ENCODE peak calls at places on chromosomes 7 and 10, in eight cellular contexts. D is astrocyte of the spinal cord; J is CD8-positive, alpha-beta memory T cell; A is cardiac fibroblast; W is prostate gland; R is thoracic aorta; Y is IMR-90; X is esophagus squamous epithelium. L is an unnamed sample.

GRCh38 chr10:30182191-30183075 is 123.0 kb upstream of the JCAD start:
- DNase-seq in Y (peak; percentile 90), R (no peak), D (peak; percentile 88), X (no peak), J (no peak), W (peak; percentile 57), A (peak; percentile 81), L (peak; percentile 78)

GRCh38 chr10:110088756-110089155 is 81.0 kb downstream of the ADD3 start:
- DNase-seq in J (no peak), Y (no peak), W (no peak), R (no peak), D (no peak), X (no peak), A (no peak), L (no peak)

GRCh38 chr10:454860-455259 is 234.6 kb downstream of the DIP2C start:
- DNase-seq in X (no peak), J (no peak), W (peak; percentile 61), R (no peak), A (peak; percentile 89), D (peak; percentile 90), Y (peak; percentile 92), L (peak; percentile 86)

GRCh38 chr10:58587676-58588075 is 75.0 kb downstream of the BICC1 start:
- DNase-seq in J (no peak), Y (no peak), W (no peak), X (no peak), A (no peak), R (no peak), D (no peak), L (peak; percentile 42)

GRCh38 chr10:80187465-80188409 is 17.6 kb downstream of the ANXA11 start:
- DNase-seq in X (peak; percentile 45), J (peak; percentile 64), A (no peak), R (no peak), D (no peak), W (peak; percentile 55), Y (no peak), L (no peak)

GRCh38 chr10:11874568-11875182 is 51.5 kb downstream of the PROSER2 start:
- DNase-seq in Y (peak; percentile 12), J (peak; percentile 21), X (no peak), A (peak; percentile 89), W (peak; percentile 86), D (peak; percentile 7), R (no peak), L (peak; percentile 87)

GRCh38 chr10:104300736-104301292 is 31.8 kb downstream of the GSTO2 start:
- DNase-seq in Y (peak; percentile 99), R (peak; percentile 91), A (peak; percentile 96), J (no peak), X (no peak), D (peak; percentile 98), W (peak; percentile 80), L (peak; percentile 91)

GRCh38 chr7:35908305-35909223 is 107.7 kb downstream of the SEPTIN7 start:
- DNase-seq in A (peak; percentile 13), Y (no peak), R (no peak), D (no peak), W (no peak), X (no peak), J (no peak), L (no peak)

GRCh38 chr10:119404719-119405504 is 137.6 kb downstream of the RGS10 start:
- DNase-seq in W (no peak), J (no peak), A (no peak), Y (no peak), X (no peak), R (no peak), D (no peak), L (no peak)

DNA sequence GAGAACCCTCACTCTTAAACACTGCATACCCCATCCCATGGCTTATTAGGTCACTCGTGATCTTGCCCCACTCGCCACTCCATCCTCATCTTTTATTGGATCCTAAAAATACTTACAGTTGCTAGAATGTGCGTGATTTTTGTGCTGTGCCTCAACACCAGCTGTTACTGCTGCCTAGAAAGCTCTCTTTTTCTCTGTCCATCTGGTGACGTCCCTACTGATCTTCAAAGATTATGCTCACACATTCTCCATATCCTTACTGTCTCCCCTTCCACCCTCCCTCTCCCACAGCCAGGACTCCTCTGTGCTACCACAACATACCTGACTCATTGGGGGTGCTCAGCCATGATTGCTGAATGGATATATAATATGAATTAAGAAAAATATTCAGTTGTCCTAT is 42.0 kb downstream of the CDK6 start:
- DNase-seq in R (no peak), X (no peak), W (no peak), A (no peak), J (no peak), Y (no peak), D (no peak), L (no peak)
- H3K4me3 ChIP-seq in R (no peak overlapping the region), X (no peak overlapping the region), W (no peak overlapping the region), A (no peak overlapping the region), J (no peak overlapping the region), Y (no peak overlapping the region), D (no peak overlapping the region), L (no peak overlapping the region)

GRCh38 chr7:101170617-101171441 is 5.5 kb upstream of the VGF start:
- DNase-seq in X (no peak), Y (no peak), J (no peak), R (no peak), D (no peak), W (no peak), A (no peak), L (no peak)
- H3K4me3 ChIP-seq in X (no peak overlapping the region), Y (no peak overlapping the region), J (no peak overlapping the region), R (no peak overlapping the region), D (no peak overlapping the region), W (no peak overlapping the region), A (no peak overlapping the region), L (no peak overlapping the region)

DNA sequence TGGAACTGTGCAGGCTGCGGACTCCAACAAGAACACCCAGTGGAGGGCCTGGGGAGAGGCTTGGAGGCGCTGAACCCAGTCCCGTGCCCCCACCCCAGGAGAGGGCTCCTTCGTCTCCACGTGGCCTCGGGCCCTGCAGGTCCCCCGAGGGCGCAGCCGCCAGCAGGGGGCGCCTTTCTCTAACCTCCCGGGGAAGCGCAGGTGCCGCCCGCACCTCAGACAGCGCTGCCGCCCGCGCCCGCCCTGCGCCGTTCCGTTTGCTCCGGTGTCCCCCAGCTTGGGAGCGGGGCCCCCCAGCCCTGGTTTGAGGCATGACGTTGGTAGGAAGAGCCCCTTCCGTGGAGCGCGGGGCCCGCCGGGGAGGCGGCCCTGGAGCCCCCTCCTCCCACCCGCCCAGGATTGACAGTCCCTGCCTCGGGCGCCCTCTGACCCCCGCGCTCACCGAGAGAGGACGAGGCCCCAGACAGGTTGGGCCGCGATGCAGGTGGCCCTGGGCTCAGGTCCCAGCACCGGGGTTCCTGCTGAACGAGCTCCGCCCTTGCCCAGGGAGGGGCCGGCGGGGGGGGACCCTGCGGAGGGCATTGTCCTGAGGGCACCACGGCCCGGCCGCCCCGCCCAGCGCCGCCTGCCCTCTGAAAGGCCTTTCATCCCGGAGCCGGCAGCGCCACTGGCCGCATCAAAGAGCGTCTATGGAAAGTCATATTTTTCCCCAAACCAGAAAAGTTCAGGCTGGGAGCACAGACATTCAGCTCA is 42.9 kb downstream of the FOXL3 start:
- DNase-seq in A (peak; percentile 71), J (peak; percentile 81), X (no peak), Y (peak; percentile 36), D (peak; percentile 38), R (peak; percentile 31), W (peak; percentile 83), L (peak; percentile 38)
- H3K4me3 ChIP-seq in A (peak overlapping the region; percentile 19), J (no peak overlapping the region), X (peak overlapping the region; percentile 39), Y (no peak overlapping the region), D (peak overlapping the region; percentile 17), R (peak overlapping the region; percentile 68), W (peak overlapping the region; percentile 27), L (peak overlapping the region; percentile 28)

DNA sequence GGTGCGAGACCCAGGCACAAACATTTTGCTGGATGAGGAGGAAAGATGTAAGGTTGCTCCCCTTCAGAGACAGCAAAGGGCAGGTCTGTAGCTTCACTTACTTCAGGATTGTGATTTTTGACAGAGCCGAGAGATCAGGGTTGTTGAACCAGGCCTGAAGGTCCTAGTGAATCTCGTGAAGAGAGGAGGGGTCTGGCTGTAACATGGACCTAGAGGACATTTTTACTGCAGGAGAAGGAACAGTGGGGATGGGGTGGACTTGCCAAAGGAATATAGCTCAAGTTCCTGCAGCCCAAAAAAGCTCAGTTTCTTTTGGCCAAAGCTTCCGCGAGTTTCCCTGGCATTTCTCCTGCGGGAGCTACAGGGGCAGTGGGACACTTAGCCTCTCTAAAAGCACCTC is 976 bp upstream of the EGFR start:
- DNase-seq in X (no peak), D (no peak), W (no peak), Y (no peak), J (no peak), R (no peak), A (no peak), L (no peak)
- H3K4me3 ChIP-seq in X (peak overlapping the region; percentile 84), D (no peak overlapping the region), W (peak overlapping the region; percentile 92), Y (no peak overlapping the region), J (no peak overlapping the region), R (peak overlapping the region; percentile 86), A (no peak overlapping the region), L (no peak overlapping the region)

GRCh38 chr7:100156331-100157068 is 2.0 kb downstream of the TRAPPC14 start:
- DNase-seq in Y (no peak), J (no peak), A (no peak), R (no peak), D (no peak), X (no peak), W (no peak), L (no peak)

GRCh38 chr7:100158229-100159098 is at the start of gene TRAPPC14:
- DNase-seq in Y (peak; percentile 70), D (peak; percentile 85), X (peak; percentile 44), R (no peak), W (peak; percentile 82), A (peak; percentile 89), J (peak; percentile 90), L (peak; percentile 60)

GRCh38 chr7:100157334-100158228 is 942 bp downstream of the TRAPPC14 start:
- DNase-seq in R (no peak), X (no peak), D (no peak), W (no peak), J (no peak), A (peak; percentile 53), Y (peak; percentile 64), L (peak; percentile 78)

GRCh38 chr7:100155553-100156317 is 2.8 kb downstream of the TRAPPC14 start:
- DNase-seq in X (no peak), A (no peak), R (no peak), Y (no peak), W (no peak), D (no peak), J (no peak), L (no peak)

DNA sequence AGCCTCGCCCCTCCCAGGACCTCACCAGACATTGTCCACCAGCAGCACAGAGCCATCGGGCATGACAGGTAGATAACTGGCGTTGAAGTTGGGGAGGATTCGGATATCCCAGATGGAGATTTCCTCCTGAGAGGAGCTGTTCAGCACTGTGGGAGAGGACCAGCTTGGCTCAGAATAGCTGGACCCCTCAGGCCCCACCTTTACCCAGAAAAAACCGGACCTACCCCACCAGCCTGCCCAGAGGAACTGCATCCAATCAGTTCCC is 1.5 kb downstream of the TRAPPC14 start:
- DNase-seq in Y (no peak), D (no peak), X (no peak), W (no peak), R (no peak), A (no peak), J (no peak), L (no peak)
- H3K4me3 ChIP-seq in Y (no peak overlapping the region), D (peak overlapping the region; percentile 57), X (peak overlapping the region; percentile 51), W (no peak overlapping the region), R (peak overlapping the region; percentile 99), A (peak overlapping the region; percentile 65), J (peak overlapping the region; percentile 42), L (no peak overlapping the region)

GRCh38 chr10:128287099-128287498 is 160.9 kb upstream of the MKI67 start:
- DNase-seq in D (no peak), R (no peak), Y (no peak), X (no peak), A (no peak), W (no peak), J (no peak), L (no peak)
- H3K4me3 ChIP-seq in D (no peak overlapping the region), R (no peak overlapping the region), Y (no peak overlapping the region), X (no peak overlapping the region), A (no peak overlapping the region), W (no peak overlapping the region), J (no peak overlapping the region), L (no peak overlapping the region)

GRCh38 chr10:88064608-88065383 is 201.4 kb downstream of the PTEN start:
- DNase-seq in X (no peak), J (no peak), D (no peak), R (peak; percentile 11), W (no peak), Y (peak; percentile 62), A (peak; percentile 64), L (no peak)
- H3K4me3 ChIP-seq in X (no peak overlapping the region), J (no peak overlapping the region), D (no peak overlapping the region), R (no peak overlapping the region), W (no peak overlapping the region), Y (no peak overlapping the region), A (no peak overlapping the region), L (no peak overlapping the region)